ENCODE peak calls at places on chromosomes 7 and 10, in five cellular contexts. T is tibial artery, I is uterus, E is brain microvascular endothelial cell, J is cardiac fibroblast. H is an unnamed sample.

GRCh38 chr7:34061175-34061574 is 155.8 kb downstream of the BMPER start:
- DNase-seq in E (peak; percentile 70), J (peak; percentile 93), I (no peak), T (no peak), H (peak; percentile 88)

GRCh38 chr10:7082967-7083366 is 327.9 kb downstream of the SFMBT2 start:
- DNase-seq in T (no peak), E (no peak), J (no peak), I (no peak), H (no peak)

GRCh38 chr7:28904539-28905143 is 53.5 kb downstream of the TRIL start:
- DNase-seq in J (peak; percentile 18), E (no peak), I (no peak), T (no peak), H (peak; percentile 57)

GRCh38 chr7:55441668-55442305 is 76.7 kb downstream of the LANCL2 start:
- DNase-seq in T (no peak), J (peak; percentile 76), I (no peak), E (peak; percentile 57), H (peak; percentile 80)

GRCh38 chr7:44134943-44135628 is 6.0 kb downstream of the MYL7 start:
- DNase-seq in I (no peak), J (no peak), T (no peak), E (no peak), H (no peak)

GRCh38 chr7:45066409-45066808 is 22.4 kb downstream of the NACAD start:
- DNase-seq in I (no peak), E (no peak), T (peak; percentile 20), J (no peak), H (no peak)

GRCh38 chr10:73774637-73775036 is 7.2 kb upstream of the CHCHD1 start:
- DNase-seq in E (no peak), T (peak; percentile 52), J (peak; percentile 39), I (no peak), H (peak; percentile 41)

GRCh38 chr7:116464375-116464774 is 35.2 kb upstream of the CAV2 start:
- DNase-seq in E (no peak), J (peak; percentile 49), I (no peak), T (no peak), H (no peak)

GRCh38 chr7:130150587-130150986 is 54.6 kb downstream of the TMEM209 start:
- DNase-seq in I (no peak), J (no peak), T (no peak), E (no peak), H (no peak)

DNA sequence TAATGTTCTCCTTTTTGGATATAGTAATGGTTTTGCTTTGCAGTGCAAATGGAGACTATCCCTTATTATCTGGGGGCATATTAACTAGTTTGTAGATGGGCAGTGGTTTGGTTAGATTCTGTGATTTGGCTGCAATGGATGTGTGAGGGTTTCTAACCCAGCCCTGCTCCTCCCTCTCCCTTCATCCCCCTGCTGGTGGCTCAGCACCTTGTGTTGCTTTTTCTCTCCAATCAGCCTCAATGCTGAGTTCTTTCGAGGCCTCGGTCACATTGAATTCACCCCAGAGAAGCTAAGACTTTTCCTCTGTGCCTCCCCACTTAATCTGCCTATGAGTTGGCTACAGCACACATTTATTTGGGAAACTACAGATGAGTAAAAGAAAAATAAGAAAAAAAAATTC is 120.0 kb downstream of the MALRD1 start:
- DNase-seq in T (no peak), J (peak; percentile 3), E (no peak), I (no peak), H (no peak)
- TF ChIP-seq CTCF in T (no peak), J (peak; percentile 34), E (peak; percentile 46), I (no peak), H (peak; percentile 23)

DNA sequence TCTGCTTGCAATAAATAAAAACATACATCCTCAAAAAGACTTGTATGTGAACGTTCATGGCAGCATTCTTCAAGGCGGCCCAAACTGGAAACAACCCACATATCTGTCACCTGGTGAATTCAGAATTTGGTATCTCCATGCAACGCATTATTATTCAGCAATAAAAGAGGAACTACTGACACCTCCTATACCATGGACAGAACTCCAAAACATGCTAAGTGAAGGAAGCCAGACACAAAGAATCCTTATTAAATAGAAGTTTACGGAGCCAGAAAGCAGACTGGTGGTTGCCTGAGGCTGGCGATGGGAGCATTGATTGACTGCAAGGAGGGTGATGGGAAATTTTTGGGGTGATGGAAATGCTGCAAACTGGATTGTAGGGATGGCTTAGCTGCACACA is 530.8 kb upstream of the DPP6 start:
- DNase-seq in T (no peak), J (no peak), I (no peak), E (no peak), H (no peak)
- TF ChIP-seq CTCF in T (no peak), J (no peak), I (no peak), E (no peak), H (no peak)

GRCh38 chr7:465710-466400 is 53.8 kb downstream of the PDGFA start:
- DNase-seq in T (peak; percentile 43), E (no peak), J (no peak), I (no peak), H (no peak)

GRCh38 chr7:463362-464176 is 56.1 kb downstream of the PDGFA start:
- DNase-seq in E (no peak), I (no peak), J (no peak), T (peak; percentile 55), H (no peak)

GRCh38 chr7:462173-463103 is 57.2 kb downstream of the PDGFA start:
- DNase-seq in J (no peak), I (no peak), E (no peak), T (no peak), H (no peak)

GRCh38 chr7:464712-465461 is 54.8 kb downstream of the PDGFA start:
- DNase-seq in T (peak; percentile 61), J (peak; percentile 65), I (no peak), E (no peak), H (peak; percentile 91)

GRCh38 chr7:464177-464711 is 55.4 kb downstream of the PDGFA start:
- DNase-seq in T (peak; percentile 48), E (no peak), J (no peak), I (peak; percentile 4), H (no peak)
- TF ChIP-seq CTCF in T (no peak), E (no peak), J (no peak), I (no peak), H (no peak)

GRCh38 chr7:102451371-102452054 is 13.2 kb downstream of the ALKBH4 start:
- DNase-seq in T (no peak), I (no peak), J (no peak), E (no peak), H (peak; percentile 23)

GRCh38 chr7:102449136-102449535 is 15.5 kb downstream of the ALKBH4 start:
- DNase-seq in I (no peak), T (no peak), E (no peak), J (no peak), H (no peak)

GRCh38 chr7:102452451-102452850 is 12.2 kb downstream of the ALKBH4 start:
- DNase-seq in E (no peak), J (no peak), I (no peak), T (no peak), H (no peak)

GRCh38 chr7:102447311-102447710 is 13.9 kb downstream of the ORAI2 start:
- DNase-seq in I (no peak), J (no peak), E (no peak), T (no peak), H (no peak)

DNA sequence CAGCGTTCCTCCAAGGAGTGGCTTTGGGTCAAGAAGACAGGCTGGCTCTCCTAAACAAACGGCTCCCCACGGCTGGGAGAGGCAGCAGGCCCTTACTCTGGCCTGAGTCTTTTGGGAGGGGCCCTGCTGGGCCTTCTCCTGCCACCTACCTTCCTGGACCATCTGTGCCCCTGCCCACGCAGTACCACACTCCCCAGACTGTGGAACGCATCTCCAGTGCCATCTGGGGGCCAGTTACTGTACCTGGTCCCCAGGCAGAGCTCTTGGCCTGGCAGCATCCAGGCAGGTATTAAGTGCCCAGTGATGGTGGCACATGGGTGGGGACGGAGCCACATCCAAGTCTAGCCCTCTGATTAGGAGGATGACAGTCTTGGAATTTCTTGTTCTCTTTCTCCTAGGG is 14.4 kb downstream of the ALKBH4 start:
- DNase-seq in I (no peak), T (no peak), J (no peak), E (no peak), H (no peak)
- TF ChIP-seq CTCF in I (no peak), T (no peak), J (peak; percentile 12), E (peak; percentile 37), H (no peak)

DNA sequence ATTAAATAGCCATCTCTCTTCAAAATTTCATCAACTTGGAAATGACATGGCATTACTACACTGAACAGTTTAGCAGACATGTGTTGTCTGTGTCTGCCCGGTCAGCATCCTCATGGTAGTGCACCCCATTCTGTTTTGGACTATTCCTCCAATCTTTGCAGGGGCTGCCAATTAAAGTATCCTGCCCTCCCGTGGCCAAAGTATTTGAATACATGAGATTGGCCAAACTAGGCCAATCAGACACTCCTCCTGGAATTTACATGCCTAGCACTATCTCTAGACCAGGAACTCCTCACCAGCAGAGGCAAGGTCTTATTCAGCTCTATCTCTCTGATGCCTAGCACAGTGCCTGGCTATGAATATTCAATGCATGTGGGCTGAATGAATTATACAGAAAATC is 4.4 kb downstream of the SHTN1 start:
- DNase-seq in I (no peak), E (no peak), J (no peak), T (no peak), H (no peak)
- TF ChIP-seq CTCF in I (no peak), E (peak; percentile 19), J (no peak), T (no peak), H (no peak)

GRCh38 chr10:75319274-75319673 is 82.3 kb downstream of the ZNF503 start:
- DNase-seq in J (no peak), T (no peak), I (no peak), E (no peak), H (no peak)
- TF ChIP-seq CTCF in J (no peak), T (no peak), I (no peak), E (no peak), H (no peak)

GRCh38 chr7:14924398-14924797 is 21.8 kb upstream of the DGKB start:
- DNase-seq in J (peak; percentile 55), I (no peak), T (no peak), E (no peak), H (no peak)
- TF ChIP-seq CTCF in J (no peak), I (no peak), T (no peak), E (no peak), H (no peak)

GRCh38 chr10:100970076-100970913 is 991 bp downstream of the SEMA4G start:
- DNase-seq in T (no peak), I (no peak), J (no peak), E (no peak), H (no peak)
- TF ChIP-seq CTCF in T (no peak), I (no peak), J (no peak), E (no peak), H (no peak)

DNA sequence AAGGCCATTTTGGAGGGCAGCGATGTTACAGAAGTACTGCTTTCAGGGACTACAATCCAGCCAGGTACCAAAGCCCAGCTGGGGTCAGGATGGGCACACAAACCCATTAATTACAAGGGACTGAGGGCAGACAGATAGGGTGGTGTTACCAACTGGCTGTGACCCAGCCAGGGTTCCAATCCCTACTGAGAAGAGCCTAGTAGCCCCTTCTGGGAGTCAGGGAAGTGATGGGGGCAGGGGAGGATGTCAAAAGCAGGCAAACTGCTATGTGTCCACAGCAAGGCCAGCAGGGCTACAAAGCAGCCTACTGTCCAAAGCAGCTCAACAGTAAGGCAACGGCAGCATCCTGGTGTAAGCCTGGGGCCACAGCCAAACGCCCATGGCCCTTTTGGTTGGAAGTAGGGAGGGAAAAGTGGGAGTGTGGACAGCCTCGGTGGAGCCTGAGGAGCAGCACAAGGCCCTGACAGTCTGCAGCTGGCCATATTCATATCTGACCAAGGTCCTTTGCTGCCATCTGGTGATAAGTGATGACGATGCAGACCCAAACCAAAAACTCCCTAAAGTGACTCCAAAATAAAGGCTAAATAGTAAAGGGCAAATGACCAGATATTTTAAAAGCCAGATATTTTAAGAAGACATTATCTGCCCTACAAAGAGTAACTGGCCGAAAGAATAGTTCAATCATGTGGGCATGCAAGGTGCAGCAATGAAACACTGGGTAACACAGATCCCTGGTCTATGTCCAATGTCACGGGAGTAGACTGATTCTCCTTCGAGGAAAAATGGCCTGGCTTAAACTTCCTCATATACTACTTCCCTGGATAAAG is 56.9 kb downstream of the XPNPEP1 start:
- DNase-seq in E (peak; percentile 25), I (no peak), J (peak; percentile 33), T (no peak), H (peak; percentile 37)
- TF ChIP-seq CTCF in E (peak; percentile 52), I (no peak), J (peak; percentile 28), T (no peak), H (peak; percentile 47)

H was measured in fibroblast of villous mesenchyme.